ENCODE peak calls at places on chromosomes 4 and X, in seven cellular contexts. W, X, H, L, A, Z and P are unnamed samples.

GRCh38 chr4:56764775-56765174 is 56.7 kb downstream of the SPINK2 start:
- DNase-seq in W (no peak), X (no peak), H (peak), L (no peak), A (no peak), Z (no peak), P (no peak)

GRCh38 chr4:17921451-17921850 is 100.1 kb downstream of the LCORL start:
- DNase-seq in W (no peak), X (no peak), H (no peak), L (no peak), A (no peak), Z (no peak), P (no peak)

GRCh38 chr4:22500128-22500611 is 15.7 kb downstream of the ADGRA3 start:
- DNase-seq in W (no peak), X (no peak), H (no peak), L (peak), A (no peak), Z (no peak), P (no peak)

GRCh38 chr4:84418032-84418709 is 80.9 kb downstream of the NKX6-1 start:
- DNase-seq in W (no peak), X (no peak), H (no peak), L (no peak), A (no peak), Z (no peak), P (no peak)

GRCh38 chr4:173317003-173317402 is 17.2 kb downstream of the HMGB2 start:
- DNase-seq in W (no peak), X (no peak), H (no peak), L (no peak), A (no peak), Z (no peak), P (no peak)

GRCh38 chr4:105651879-105652640 is 56.4 kb downstream of the INTS12 start:
- DNase-seq in W (no peak), X (no peak), H (no peak), L (no peak), A (no peak), Z (no peak), P (no peak)

GRCh38 chr4:183746305-183747229 is 87.5 kb downstream of the TRAPPC11 start:
- DNase-seq in W (no peak), X (no peak), H (no peak), L (no peak), A (no peak), Z (no peak), P (no peak)

GRCh38 chr4:133178960-133179359 is 29.9 kb downstream of the PCDH10 start:
- DNase-seq in W (no peak), X (no peak), H (no peak), L (no peak), A (no peak), Z (no peak), P (no peak)

GRCh38 chrX:150094996-150095395 is 156.7 kb upstream of the EOLA2 start:
- DNase-seq in W (no peak), X (no peak), H (no peak), L (no peak), A (no peak), Z (no peak), P (no peak)

GRCh38 chr4:84683065-84683464 is 100.1 kb downstream of the CDS1 start:
- DNase-seq in W (no peak), X (no peak), H (no peak), L (no peak), A (no peak), Z (no peak), P (no peak)

GRCh38 chr4:16967722-16968121 is 69.3 kb upstream of the LDB2 start:
- DNase-seq in W (peak), X (no peak), H (peak), L (peak), A (no peak), Z (peak), P (no peak)

GRCh38 chr4:159292137-159292896 is 189.4 kb downstream of the RAPGEF2 start:
- DNase-seq in W (no peak), X (no peak), H (no peak), L (no peak), A (no peak), Z (no peak), P (no peak)

GRCh38 chr4:129747756-129748155 is 651.8 kb downstream of the C4orf33 start:
- DNase-seq in W (no peak), X (no peak), H (no peak), L (no peak), A (no peak), Z (no peak), P (no peak)

GRCh38 chr4:158255727-158256324 is 45.5 kb downstream of the TMEM144 start:
- DNase-seq in W (no peak), X (no peak), H (peak), L (no peak), A (no peak), Z (no peak), P (no peak)

GRCh38 chr4:48910511-48910910 is 3.9 kb upstream of the OCIAD2 start:
- DNase-seq in W (no peak), X (no peak), H (no peak), L (no peak), A (no peak), Z (no peak), P (no peak)

GRCh38 chr4:8710416-8710815 is 117.9 kb downstream of the CPZ start:
- DNase-seq in W (peak), X (no peak), H (no peak), L (peak), A (no peak), Z (no peak), P (no peak)

GRCh38 chrX:153973127-153974002 is 811 bp downstream of the TMEM187 start:
- DNase-seq in W (no peak), X (no peak), H (no peak), L (no peak), A (no peak), Z (no peak), P (no peak)

GRCh38 chrX:103275947-103276567 is 493 bp downstream of the TCEAL5 start:
- DNase-seq in W (no peak), X (no peak), H (no peak), L (no peak), A (no peak), Z (no peak), P (no peak)

GRCh38 chr4:153594208-153594607 is 89.9 kb upstream of the TLR2 start:
- DNase-seq in W (no peak), X (no peak), H (peak), L (no peak), A (no peak), Z (no peak), P (no peak)

GRCh38 chr4:10205223-10205622 is 88.6 kb upstream of the WDR1 start:
- DNase-seq in W (no peak), X (no peak), H (peak), L (no peak), A (no peak), Z (no peak), P (no peak)

GRCh38 chr4:60655356-60655755 is 544.8 kb upstream of the ADGRL3 start:
- DNase-seq in W (no peak), X (no peak), H (no peak), L (no peak), A (no peak), Z (no peak), P (no peak)

GRCh38 chr4:180380733-180381132 is 1862.5 kb upstream of the TENM3 start:
- DNase-seq in W (no peak), X (no peak), H (no peak), L (no peak), A (no peak), Z (no peak), P (no peak)

GRCh38 chr4:115054836-115055235 is 58.6 kb downstream of the NDST4 start:
- DNase-seq in W (no peak), X (no peak), H (no peak), L (no peak), A (no peak), Z (no peak), P (no peak)

GRCh38 chr4:2924765-2925301 is 38.4 kb downstream of the NOP14 start:
- DNase-seq in W (peak), X (no peak), H (no peak), L (no peak), A (no peak), Z (no peak), P (no peak)

GRCh38 chrX:43756076-43756475 is 100.0 kb downstream of the MAOA start:
- DNase-seq in W (no peak), X (no peak), H (no peak), L (no peak), A (no peak), Z (no peak), P (no peak)

DNA sequence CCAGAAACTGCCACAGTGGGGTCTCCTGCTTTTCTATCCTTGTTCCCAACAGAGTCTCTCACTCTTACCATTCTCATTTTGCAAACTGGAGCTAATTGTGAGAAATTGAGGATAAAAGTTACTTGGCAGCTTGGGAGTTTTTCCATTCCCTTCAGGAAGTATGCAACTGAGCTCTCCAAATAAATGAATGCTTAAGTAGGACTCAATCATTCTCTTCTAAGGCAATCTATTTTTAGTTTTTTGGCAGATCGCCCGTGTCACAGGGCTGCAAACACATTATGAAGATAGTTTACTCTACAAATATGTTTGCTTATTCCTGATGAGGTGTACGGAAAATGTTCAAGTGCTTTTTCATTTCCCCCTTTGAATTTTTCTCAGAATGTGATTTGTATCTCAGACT is 5.3 kb downstream of the ASB11 start:
- DNase-seq in W (peak), X (no peak), H (peak), L (no peak), A (no peak), Z (no peak), P (no peak)
- TF ChIP-seq CTCF in W (no peak), X (no peak), H (no peak), L (no peak), A (no peak), Z (no peak), P (no peak)

DNA sequence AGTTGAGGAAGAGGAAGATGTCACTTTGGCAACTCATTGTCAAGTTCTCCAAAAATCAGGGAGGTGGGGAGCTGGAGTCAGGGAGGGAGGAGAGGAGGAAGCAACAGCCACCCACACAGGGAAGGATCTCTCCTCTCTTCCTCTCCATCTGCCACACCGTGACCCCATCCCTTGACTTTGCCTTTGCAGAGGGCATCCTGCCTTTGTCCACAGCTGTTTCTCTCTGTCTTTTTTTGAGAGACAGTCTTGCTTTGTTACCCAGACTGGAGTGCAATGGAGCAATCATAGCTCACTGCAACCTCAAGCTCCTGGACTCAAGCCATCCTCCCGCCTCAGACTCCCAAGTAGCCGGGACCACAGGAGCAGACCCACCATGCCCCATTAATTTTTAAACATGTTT is 276.0 kb downstream of the SHOX start:
- DNase-seq in W (no peak), X (no peak), H (no peak), L (no peak), A (no peak), Z (no peak), P (no peak)
- TF ChIP-seq CTCF in W (no peak), X (no peak), H (no peak), L (no peak), A (no peak), Z (no peak), P (no peak)

DNA sequence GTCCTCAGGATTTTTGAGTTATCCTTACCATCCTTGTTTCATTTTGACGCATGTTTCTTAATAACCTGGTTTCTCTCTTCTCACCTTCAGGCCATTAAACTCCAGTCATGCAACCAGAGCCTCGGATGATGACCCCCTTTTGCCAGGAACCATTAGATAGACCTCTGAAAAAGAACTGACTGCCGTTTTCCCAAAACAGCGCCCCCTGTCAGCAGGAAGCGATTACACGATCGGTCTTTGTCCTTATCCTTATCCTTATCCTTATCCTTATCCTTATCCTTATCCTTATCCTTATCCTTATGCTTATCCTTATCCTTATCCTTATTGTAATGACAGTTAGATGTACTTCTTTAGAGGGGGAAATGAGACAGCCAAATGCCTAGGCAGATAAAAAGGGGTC is 148.4 kb upstream of the ITM2A start:
- DNase-seq in W (no peak), X (no peak), H (no peak), L (no peak), A (no peak), Z (no peak), P (no peak)
- TF ChIP-seq CTCF in W (no peak), X (no peak), H (no peak), L (no peak), A (no peak), Z (no peak), P (no peak)

GRCh38 chr4:143207555-143207954 is 22.8 kb downstream of the USP38 start:
- DNase-seq in W (no peak), X (no peak), H (peak), L (no peak), A (no peak), Z (no peak), P (no peak)
- TF ChIP-seq CTCF in W (peak), X (peak), H (peak), L (peak), A (no peak), Z (peak), P (peak)

GRCh38 chrX:3548743-3549441 is 164.6 kb downstream of the PRKX start:
- DNase-seq in W (no peak), X (no peak), H (peak), L (no peak), A (no peak), Z (no peak), P (no peak)
- TF ChIP-seq CTCF in W (peak), X (peak), H (peak), L (peak), A (no peak), Z (no peak), P (peak)

GRCh38 chr4:13881880-13882279 is 254.4 kb upstream of the BOD1L1 start:
- DNase-seq in W (no peak), X (no peak), H (no peak), L (no peak), A (no peak), Z (no peak), P (no peak)
- TF ChIP-seq CTCF in W (no peak), X (peak), H (peak), L (peak), A (no peak), Z (no peak), P (no peak)